ENCODE peak calls at places on chromosomes 4 and X, in four cellular contexts. One of them, this sample, is unnamed.

GRCh38 chr4:139175647-139176298 is 1.2 kb downstream of the ELF2 start:
- DNase-seq in esophagus squamous epithelium: no peak
- DNase-seq in OCI-LY7: no peak
- DNase-seq in ascending aorta: no peak
- DNase-seq in this sample: no peak

GRCh38 chr4:155704841-155705404 is 38.3 kb downstream of the GUCY1A1 start:
- DNase-seq in ascending aorta: no peak
- DNase-seq in OCI-LY7: no peak
- DNase-seq in esophagus squamous epithelium: no peak
- DNase-seq in this sample: no peak

GRCh38 chr4:183607894-183608293 is 51.1 kb downstream of the RWDD4 start:
- DNase-seq in ascending aorta: no peak
- DNase-seq in OCI-LY7: no peak
- DNase-seq in esophagus squamous epithelium: no peak
- DNase-seq in this sample: no peak

GRCh38 chrX:39372126-39372525 is 570.9 kb downstream of the MID1IP1 start:
- DNase-seq in esophagus squamous epithelium: no peak
- DNase-seq in OCI-LY7: no peak
- DNase-seq in ascending aorta: no peak
- DNase-seq in this sample: no peak

GRCh38 chr4:77994194-77994721 is 62.9 kb upstream of the FRAS1 start:
- DNase-seq in esophagus squamous epithelium: no peak
- DNase-seq in ascending aorta: no peak
- DNase-seq in OCI-LY7: peak; percentile 62
- DNase-seq in this sample: peak; percentile 18

GRCh38 chr4:21450331-21450730 is 498.2 kb downstream of the KCNIP4 start:
- DNase-seq in ascending aorta: no peak
- DNase-seq in esophagus squamous epithelium: no peak
- DNase-seq in OCI-LY7: no peak
- DNase-seq in this sample: no peak

GRCh38 chrX:1453951-1454785 is 1.5 kb upstream of the ASMTL start:
- DNase-seq in OCI-LY7: peak; percentile 91
- DNase-seq in esophagus squamous epithelium: no peak
- DNase-seq in ascending aorta: peak; percentile 91
- DNase-seq in this sample: peak; percentile 92

GRCh38 chrX:55167124-55167523 is 53.0 kb upstream of the PAGE5 start:
- DNase-seq in ascending aorta: no peak
- DNase-seq in OCI-LY7: no peak
- DNase-seq in esophagus squamous epithelium: no peak
- DNase-seq in this sample: no peak

GRCh38 chr4:1217366-1217765 is 31.6 kb downstream of the CTBP1 start:
- DNase-seq in ascending aorta: no peak
- DNase-seq in esophagus squamous epithelium: no peak
- DNase-seq in OCI-LY7: no peak
- DNase-seq in this sample: no peak

GRCh38 chr4:1216076-1216614 is 32.8 kb downstream of the CTBP1 start:
- DNase-seq in OCI-LY7: no peak
- DNase-seq in esophagus squamous epithelium: no peak
- DNase-seq in ascending aorta: no peak
- DNase-seq in this sample: no peak

GRCh38 chr4:1215347-1216075 is 33.4 kb downstream of the CTBP1 start:
- DNase-seq in OCI-LY7: peak; percentile 94
- DNase-seq in esophagus squamous epithelium: no peak
- DNase-seq in ascending aorta: no peak
- DNase-seq in this sample: no peak

GRCh38 chr4:1218892-1219552 is 29.9 kb downstream of the CTBP1 start:
- DNase-seq in esophagus squamous epithelium: no peak
- DNase-seq in ascending aorta: no peak
- DNase-seq in OCI-LY7: peak; percentile 86
- DNase-seq in this sample: no peak

GRCh38 chr4:1216869-1217294 is 32.0 kb downstream of the CTBP1 start:
- DNase-seq in ascending aorta: no peak
- DNase-seq in esophagus squamous epithelium: no peak
- DNase-seq in OCI-LY7: peak; percentile 81
- DNase-seq in this sample: no peak
- H3K36me3 ChIP-seq in ascending aorta: peaks cover 75% of the 10 kb centered on the region
- H3K36me3 ChIP-seq in esophagus squamous epithelium: peaks cover 38% of the 10 kb centered on the region
- H3K36me3 ChIP-seq in OCI-LY7: peaks cover 68% of the 10 kb centered on the region
- H3K36me3 ChIP-seq in this sample: peaks cover 20% of the 10 kb centered on the region

GRCh38 chrX:25021132-25021498 is 5.3 kb upstream of the ARX start:
- DNase-seq in ascending aorta: no peak
- DNase-seq in OCI-LY7: no peak
- DNase-seq in esophagus squamous epithelium: no peak
- DNase-seq in this sample: no peak
- TF ChIP-seq CTCF in ascending aorta: no peak
- TF ChIP-seq CTCF in OCI-LY7: peak; percentile 20
- TF ChIP-seq CTCF in esophagus squamous epithelium: no peak
- TF ChIP-seq CTCF in this sample: no peak

DNA sequence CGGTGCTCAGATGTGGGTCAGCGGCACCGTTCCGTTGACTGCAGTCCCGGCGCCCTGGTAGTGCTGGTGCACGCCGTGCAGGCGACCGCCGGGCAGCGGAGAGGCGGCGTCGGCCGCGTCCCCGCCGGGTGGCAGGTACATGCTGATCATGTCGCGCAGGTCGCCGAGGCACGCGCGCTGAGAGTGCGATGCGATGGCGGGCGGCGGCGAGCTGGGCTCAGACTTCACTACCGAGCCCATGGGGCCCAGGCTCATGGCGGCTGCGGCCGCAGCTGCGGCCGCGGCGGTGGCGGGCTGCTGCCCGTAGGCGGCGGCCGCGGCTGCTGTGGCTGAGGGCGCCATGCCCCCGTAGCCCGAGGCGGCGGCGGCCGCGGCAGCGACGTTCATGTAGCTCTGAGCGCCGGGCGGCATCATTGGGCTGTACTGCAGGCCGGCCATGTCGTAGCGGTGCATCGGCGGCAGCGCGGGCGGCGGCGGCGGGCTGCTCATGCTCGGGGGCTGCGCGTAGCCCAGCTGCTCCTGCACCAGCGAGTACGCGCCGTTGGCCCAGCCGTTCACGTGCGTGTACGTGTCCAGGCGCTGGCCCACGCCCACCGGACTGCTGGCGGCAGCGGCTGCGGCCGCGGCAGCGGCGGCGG is 1.0 kb downstream of the SOX3 start:
- DNase-seq in OCI-LY7: no peak
- DNase-seq in esophagus squamous epithelium: no peak
- DNase-seq in ascending aorta: no peak
- DNase-seq in this sample: no peak
- H3K4me3 ChIP-seq in OCI-LY7: no peak overlapping the region
- H3K4me3 ChIP-seq in esophagus squamous epithelium: peak overlapping the region; percentile 50
- H3K4me3 ChIP-seq in ascending aorta: peak overlapping the region; percentile 63
- H3K4me3 ChIP-seq in this sample: no peak overlapping the region

GRCh38 chr4:96543346-96543745 is 703.5 kb downstream of the PDHA2 start:
- DNase-seq in esophagus squamous epithelium: no peak
- DNase-seq in OCI-LY7: no peak
- DNase-seq in ascending aorta: no peak
- DNase-seq in this sample: no peak
- H3K36me3 ChIP-seq in esophagus squamous epithelium: no peaks in the 10 kb centered on the region
- H3K36me3 ChIP-seq in OCI-LY7: no peaks in the 10 kb centered on the region
- H3K36me3 ChIP-seq in ascending aorta: no peaks in the 10 kb centered on the region
- H3K36me3 ChIP-seq in this sample: no peaks in the 10 kb centered on the region

GRCh38 chrX:135114392-135114791 is 5.9 kb downstream of the ETDB start:
- DNase-seq in ascending aorta: no peak
- DNase-seq in OCI-LY7: peak; percentile 1
- DNase-seq in esophagus squamous epithelium: no peak
- DNase-seq in this sample: no peak

GRCh38 chrX:135112743-135113142 is 7.6 kb downstream of the ETDB start:
- DNase-seq in OCI-LY7: no peak
- DNase-seq in esophagus squamous epithelium: no peak
- DNase-seq in ascending aorta: no peak
- DNase-seq in this sample: no peak

DNA sequence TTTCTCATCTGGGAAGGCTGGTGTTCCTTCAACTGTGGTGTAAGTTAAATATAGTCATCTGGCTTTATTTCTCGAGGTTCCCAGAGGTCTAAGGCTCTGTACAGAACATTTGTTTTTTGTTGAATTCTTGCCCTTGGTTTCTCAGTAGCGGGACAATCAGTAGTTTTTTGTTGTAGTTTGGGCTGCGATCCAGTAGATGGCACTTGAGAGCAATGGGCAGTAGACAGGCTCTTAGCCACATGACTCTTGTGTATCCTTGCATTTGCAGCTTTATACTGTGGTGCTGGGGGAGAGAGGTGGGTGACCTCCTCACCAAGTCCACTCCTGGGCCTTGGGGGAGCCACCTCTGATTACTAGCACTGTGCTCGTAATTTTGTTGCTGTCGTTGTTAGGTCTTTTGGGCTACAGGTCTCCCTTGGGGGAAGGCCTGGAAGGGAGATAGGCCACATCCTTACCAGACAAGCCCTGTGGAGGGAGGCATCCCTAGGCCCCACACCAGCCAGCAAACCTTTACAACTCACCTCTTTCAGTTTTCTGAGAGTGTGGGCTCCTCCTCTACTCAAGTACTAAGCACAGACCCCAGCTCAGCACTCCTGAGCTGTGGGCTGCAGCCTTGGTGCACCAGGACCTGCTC is 8.1 kb downstream of the ETDB start:
- DNase-seq in esophagus squamous epithelium: no peak
- DNase-seq in OCI-LY7: peak; percentile 32
- DNase-seq in ascending aorta: no peak
- DNase-seq in this sample: peak; percentile 33
- TF ChIP-seq CTCF in esophagus squamous epithelium: peak; percentile 38
- TF ChIP-seq CTCF in OCI-LY7: peak; percentile 74
- TF ChIP-seq CTCF in ascending aorta: peak; percentile 11
- TF ChIP-seq CTCF in this sample: peak; percentile 73

GRCh38 chr4:47031011-47031678 is at the start of gene GABRB1:
- DNase-seq in OCI-LY7: no peak
- DNase-seq in esophagus squamous epithelium: no peak
- DNase-seq in ascending aorta: no peak
- DNase-seq in this sample: peak; percentile 74

GRCh38 chr4:47038263-47038662 is 6.9 kb downstream of the GABRB1 start:
- DNase-seq in esophagus squamous epithelium: no peak
- DNase-seq in ascending aorta: no peak
- DNase-seq in OCI-LY7: no peak
- DNase-seq in this sample: no peak

GRCh38 chr4:47031713-47032404 is 492 bp downstream of the GABRB1 start:
- DNase-seq in OCI-LY7: no peak
- DNase-seq in esophagus squamous epithelium: no peak
- DNase-seq in ascending aorta: no peak
- DNase-seq in this sample: peak; percentile 19

GRCh38 chr4:47032405-47033106 is 1.2 kb downstream of the GABRB1 start:
- DNase-seq in esophagus squamous epithelium: no peak
- DNase-seq in OCI-LY7: no peak
- DNase-seq in ascending aorta: peak; percentile 65
- DNase-seq in this sample: peak; percentile 52
- H3K4me3 ChIP-seq in esophagus squamous epithelium: peak overlapping the region; percentile 54
- H3K4me3 ChIP-seq in OCI-LY7: no peak overlapping the region
- H3K4me3 ChIP-seq in ascending aorta: peak overlapping the region; percentile 48
- H3K4me3 ChIP-seq in this sample: peak overlapping the region; percentile 46

GRCh38 chr4:8428288-8429097 is 12.0 kb downstream of the ACOX3 start:
- DNase-seq in ascending aorta: peak; percentile 95
- DNase-seq in OCI-LY7: peak; percentile 88
- DNase-seq in esophagus squamous epithelium: peak; percentile 25
- DNase-seq in this sample: peak; percentile 90

GRCh38 chr4:8435656-8436121 is 4.8 kb downstream of the ACOX3 start:
- DNase-seq in OCI-LY7: peak; percentile 77
- DNase-seq in esophagus squamous epithelium: no peak
- DNase-seq in ascending aorta: no peak
- DNase-seq in this sample: no peak

GRCh38 chr4:8434251-8435073 is 6.1 kb downstream of the ACOX3 start:
- DNase-seq in OCI-LY7: no peak
- DNase-seq in ascending aorta: no peak
- DNase-seq in esophagus squamous epithelium: no peak
- DNase-seq in this sample: no peak

GRCh38 chr4:8431553-8431952 is 9.0 kb downstream of the ACOX3 start:
- DNase-seq in ascending aorta: no peak
- DNase-seq in OCI-LY7: no peak
- DNase-seq in esophagus squamous epithelium: no peak
- DNase-seq in this sample: no peak

GRCh38 chr4:8433181-8433580 is 7.3 kb downstream of the ACOX3 start:
- DNase-seq in ascending aorta: no peak
- DNase-seq in esophagus squamous epithelium: no peak
- DNase-seq in OCI-LY7: no peak
- DNase-seq in this sample: no peak
- H3K36me3 ChIP-seq in ascending aorta: no peaks in the 10 kb centered on the region
- H3K36me3 ChIP-seq in esophagus squamous epithelium: no peaks in the 10 kb centered on the region
- H3K36me3 ChIP-seq in OCI-LY7: no peaks in the 10 kb centered on the region
- H3K36me3 ChIP-seq in this sample: no peaks in the 10 kb centered on the region

GRCh38 chr4:1400861-1401408 is 5.3 kb downstream of the NKX1-1 start:
- DNase-seq in OCI-LY7: no peak
- DNase-seq in ascending aorta: peak; percentile 22
- DNase-seq in esophagus squamous epithelium: no peak
- DNase-seq in this sample: no peak
- TF ChIP-seq CTCF in OCI-LY7: no peak
- TF ChIP-seq CTCF in ascending aorta: no peak
- TF ChIP-seq CTCF in esophagus squamous epithelium: no peak
- TF ChIP-seq CTCF in this sample: no peak

GRCh38 chr4:25320374-25321172 is 8.0 kb downstream of the ZCCHC4 start:
- DNase-seq in OCI-LY7: no peak
- DNase-seq in esophagus squamous epithelium: no peak
- DNase-seq in ascending aorta: no peak
- DNase-seq in this sample: no peak
- H3K4me3 ChIP-seq in OCI-LY7: no peak overlapping the region
- H3K4me3 ChIP-seq in esophagus squamous epithelium: no peak overlapping the region
- H3K4me3 ChIP-seq in ascending aorta: no peak overlapping the region
- H3K4me3 ChIP-seq in this sample: no peak overlapping the region

GRCh38 chrX:154082396-154083133 is 15.0 kb downstream of the MECP2 start:
- DNase-seq in esophagus squamous epithelium: no peak
- DNase-seq in ascending aorta: no peak
- DNase-seq in OCI-LY7: no peak
- DNase-seq in this sample: no peak
- H3K36me3 ChIP-seq in esophagus squamous epithelium: no peaks in the 10 kb centered on the region
- H3K36me3 ChIP-seq in ascending aorta: no peaks in the 10 kb centered on the region
- H3K36me3 ChIP-seq in OCI-LY7: peaks cover 12% of the 10 kb centered on the region
- H3K36me3 ChIP-seq in this sample: no peaks in the 10 kb centered on the region

This sample was measured in colonic mucosa.